ENCODE peak calls at places on chromosomes 5 and 9, in nine cellular contexts. One of them, this sample, is unnamed.

GRCh38 chr5:95861858-95862561 is 39.5 kb upstream of the GLRX start:
- ATAC-seq in SK-N-SH treated with all-trans-retinoic acid at 6 μM for 48 hours: no peak
- ATAC-seq in activated T-cell treated with anti-CD3 and anti-CD28 coated beads, Interleukin-2, amount 50 U/mL, for 72 hours: peak
- ATAC-seq in CD8-positive, alpha-beta T cell: no peak
- ATAC-seq in activated CD8-positive, alpha-beta memory T cell treated with anti-CD3 and anti-CD28 coated beads, Interleukin-2, amount 10 ng/mL, durations not matched to agents 7 days and 5 days: no peak
- ATAC-seq in pancreas: no peak
- ATAC-seq in left lobe of liver: no peak
- ATAC-seq in activated naive CD8-positive, alpha-beta T cell treated with anti-CD3 and anti-CD28 coated beads, Interleukin-2, amount 50 U/mL, for 24 hours: peak
- ATAC-seq in upper lobe of right lung: no peak
- ATAC-seq in this sample: peak

GRCh38 chr5:170254056-170254455 is 21.3 kb downstream of the C5orf58 start:
- ATAC-seq in CD8-positive, alpha-beta T cell: peak
- ATAC-seq in activated CD8-positive, alpha-beta memory T cell treated with anti-CD3 and anti-CD28 coated beads, Interleukin-2, amount 10 ng/mL, durations not matched to agents 7 days and 5 days: peak
- ATAC-seq in left lobe of liver: no peak
- ATAC-seq in SK-N-SH treated with all-trans-retinoic acid at 6 μM for 48 hours: no peak
- ATAC-seq in pancreas: peak
- ATAC-seq in activated T-cell treated with anti-CD3 and anti-CD28 coated beads, Interleukin-2, amount 50 U/mL, for 72 hours: peak
- ATAC-seq in activated naive CD8-positive, alpha-beta T cell treated with anti-CD3 and anti-CD28 coated beads, Interleukin-2, amount 50 U/mL, for 24 hours: peak
- ATAC-seq in upper lobe of right lung: peak
- ATAC-seq in this sample: peak

GRCh38 chr9:121581775-121582600 is 69.4 kb upstream of the DAB2IP start:
- ATAC-seq in SK-N-SH treated with all-trans-retinoic acid at 6 μM for 48 hours: no peak
- ATAC-seq in pancreas: no peak
- ATAC-seq in activated CD8-positive, alpha-beta memory T cell treated with anti-CD3 and anti-CD28 coated beads, Interleukin-2, amount 10 ng/mL, durations not matched to agents 7 days and 5 days: no peak
- ATAC-seq in activated naive CD8-positive, alpha-beta T cell treated with anti-CD3 and anti-CD28 coated beads, Interleukin-2, amount 50 U/mL, for 24 hours: no peak
- ATAC-seq in activated T-cell treated with anti-CD3 and anti-CD28 coated beads, Interleukin-2, amount 50 U/mL, for 72 hours: no peak
- ATAC-seq in upper lobe of right lung: no peak
- ATAC-seq in CD8-positive, alpha-beta T cell: no peak
- ATAC-seq in left lobe of liver: no peak
- ATAC-seq in this sample: no peak

GRCh38 chr5:159377653-159378052 is 47.4 kb upstream of the IL12B start:
- ATAC-seq in activated naive CD8-positive, alpha-beta T cell treated with anti-CD3 and anti-CD28 coated beads, Interleukin-2, amount 50 U/mL, for 24 hours: no peak
- ATAC-seq in upper lobe of right lung: no peak
- ATAC-seq in CD8-positive, alpha-beta T cell: no peak
- ATAC-seq in left lobe of liver: no peak
- ATAC-seq in SK-N-SH treated with all-trans-retinoic acid at 6 μM for 48 hours: no peak
- ATAC-seq in pancreas: no peak
- ATAC-seq in activated CD8-positive, alpha-beta memory T cell treated with anti-CD3 and anti-CD28 coated beads, Interleukin-2, amount 10 ng/mL, durations not matched to agents 7 days and 5 days: no peak
- ATAC-seq in activated T-cell treated with anti-CD3 and anti-CD28 coated beads, Interleukin-2, amount 50 U/mL, for 72 hours: no peak
- ATAC-seq in this sample: no peak

GRCh38 chr5:75513841-75514240 is 2.1 kb downstream of the POLK start:
- ATAC-seq in SK-N-SH treated with all-trans-retinoic acid at 6 μM for 48 hours: no peak
- ATAC-seq in upper lobe of right lung: no peak
- ATAC-seq in activated naive CD8-positive, alpha-beta T cell treated with anti-CD3 and anti-CD28 coated beads, Interleukin-2, amount 50 U/mL, for 24 hours: no peak
- ATAC-seq in pancreas: no peak
- ATAC-seq in left lobe of liver: no peak
- ATAC-seq in activated CD8-positive, alpha-beta memory T cell treated with anti-CD3 and anti-CD28 coated beads, Interleukin-2, amount 10 ng/mL, durations not matched to agents 7 days and 5 days: no peak
- ATAC-seq in CD8-positive, alpha-beta T cell: no peak
- ATAC-seq in activated T-cell treated with anti-CD3 and anti-CD28 coated beads, Interleukin-2, amount 50 U/mL, for 72 hours: no peak
- ATAC-seq in this sample: no peak

GRCh38 chr9:128005938-128006337 is 25.1 kb upstream of the EEIG1 start:
- ATAC-seq in pancreas: no peak
- ATAC-seq in upper lobe of right lung: peak
- ATAC-seq in SK-N-SH treated with all-trans-retinoic acid at 6 μM for 48 hours: peak
- ATAC-seq in activated T-cell treated with anti-CD3 and anti-CD28 coated beads, Interleukin-2, amount 50 U/mL, for 72 hours: no peak
- ATAC-seq in CD8-positive, alpha-beta T cell: no peak
- ATAC-seq in activated naive CD8-positive, alpha-beta T cell treated with anti-CD3 and anti-CD28 coated beads, Interleukin-2, amount 50 U/mL, for 24 hours: no peak
- ATAC-seq in left lobe of liver: peak
- ATAC-seq in activated CD8-positive, alpha-beta memory T cell treated with anti-CD3 and anti-CD28 coated beads, Interleukin-2, amount 10 ng/mL, durations not matched to agents 7 days and 5 days: no peak
- ATAC-seq in this sample: no peak

GRCh38 chr9:128438343-128439109 is 17.3 kb upstream of the ODF2 start:
- ATAC-seq in SK-N-SH treated with all-trans-retinoic acid at 6 μM for 48 hours: peak
- ATAC-seq in activated naive CD8-positive, alpha-beta T cell treated with anti-CD3 and anti-CD28 coated beads, Interleukin-2, amount 50 U/mL, for 24 hours: peak
- ATAC-seq in CD8-positive, alpha-beta T cell: peak
- ATAC-seq in activated T-cell treated with anti-CD3 and anti-CD28 coated beads, Interleukin-2, amount 50 U/mL, for 72 hours: peak
- ATAC-seq in pancreas: peak
- ATAC-seq in upper lobe of right lung: peak
- ATAC-seq in left lobe of liver: peak
- ATAC-seq in activated CD8-positive, alpha-beta memory T cell treated with anti-CD3 and anti-CD28 coated beads, Interleukin-2, amount 10 ng/mL, durations not matched to agents 7 days and 5 days: peak
- ATAC-seq in this sample: peak

GRCh38 chr5:31347558-31347905 is 154.0 kb downstream of the CDH6 start:
- ATAC-seq in activated naive CD8-positive, alpha-beta T cell treated with anti-CD3 and anti-CD28 coated beads, Interleukin-2, amount 50 U/mL, for 24 hours: no peak
- ATAC-seq in CD8-positive, alpha-beta T cell: no peak
- ATAC-seq in pancreas: no peak
- ATAC-seq in activated T-cell treated with anti-CD3 and anti-CD28 coated beads, Interleukin-2, amount 50 U/mL, for 72 hours: no peak
- ATAC-seq in upper lobe of right lung: no peak
- ATAC-seq in activated CD8-positive, alpha-beta memory T cell treated with anti-CD3 and anti-CD28 coated beads, Interleukin-2, amount 10 ng/mL, durations not matched to agents 7 days and 5 days: no peak
- ATAC-seq in SK-N-SH treated with all-trans-retinoic acid at 6 μM for 48 hours: no peak
- ATAC-seq in left lobe of liver: no peak
- ATAC-seq in this sample: no peak

GRCh38 chr9:108108290-108108689 is 618.7 kb upstream of the KLF4 start:
- ATAC-seq in activated CD8-positive, alpha-beta memory T cell treated with anti-CD3 and anti-CD28 coated beads, Interleukin-2, amount 10 ng/mL, durations not matched to agents 7 days and 5 days: no peak
- ATAC-seq in activated naive CD8-positive, alpha-beta T cell treated with anti-CD3 and anti-CD28 coated beads, Interleukin-2, amount 50 U/mL, for 24 hours: no peak
- ATAC-seq in activated T-cell treated with anti-CD3 and anti-CD28 coated beads, Interleukin-2, amount 50 U/mL, for 72 hours: no peak
- ATAC-seq in pancreas: no peak
- ATAC-seq in upper lobe of right lung: no peak
- ATAC-seq in SK-N-SH treated with all-trans-retinoic acid at 6 μM for 48 hours: no peak
- ATAC-seq in CD8-positive, alpha-beta T cell: no peak
- ATAC-seq in left lobe of liver: no peak
- ATAC-seq in this sample: no peak

GRCh38 chr5:95713960-95714710 is 17.0 kb upstream of the RHOBTB3 start:
- ATAC-seq in pancreas: no peak
- ATAC-seq in activated T-cell treated with anti-CD3 and anti-CD28 coated beads, Interleukin-2, amount 50 U/mL, for 72 hours: no peak
- ATAC-seq in SK-N-SH treated with all-trans-retinoic acid at 6 μM for 48 hours: no peak
- ATAC-seq in upper lobe of right lung: no peak
- ATAC-seq in CD8-positive, alpha-beta T cell: no peak
- ATAC-seq in activated CD8-positive, alpha-beta memory T cell treated with anti-CD3 and anti-CD28 coated beads, Interleukin-2, amount 10 ng/mL, durations not matched to agents 7 days and 5 days: no peak
- ATAC-seq in left lobe of liver: no peak
- ATAC-seq in activated naive CD8-positive, alpha-beta T cell treated with anti-CD3 and anti-CD28 coated beads, Interleukin-2, amount 50 U/mL, for 24 hours: no peak
- ATAC-seq in this sample: no peak

GRCh38 chr9:113626735-113627495 is 163.4 kb downstream of the RGS3 start:
- ATAC-seq in CD8-positive, alpha-beta T cell: no peak
- ATAC-seq in pancreas: no peak
- ATAC-seq in activated naive CD8-positive, alpha-beta T cell treated with anti-CD3 and anti-CD28 coated beads, Interleukin-2, amount 50 U/mL, for 24 hours: no peak
- ATAC-seq in upper lobe of right lung: peak
- ATAC-seq in activated T-cell treated with anti-CD3 and anti-CD28 coated beads, Interleukin-2, amount 50 U/mL, for 72 hours: no peak
- ATAC-seq in activated CD8-positive, alpha-beta memory T cell treated with anti-CD3 and anti-CD28 coated beads, Interleukin-2, amount 10 ng/mL, durations not matched to agents 7 days and 5 days: no peak
- ATAC-seq in left lobe of liver: no peak
- ATAC-seq in SK-N-SH treated with all-trans-retinoic acid at 6 μM for 48 hours: no peak
- ATAC-seq in this sample: no peak

GRCh38 chr5:654071-654778 is 38.9 kb downstream of the TPPP start:
- ATAC-seq in left lobe of liver: peak
- ATAC-seq in activated CD8-positive, alpha-beta memory T cell treated with anti-CD3 and anti-CD28 coated beads, Interleukin-2, amount 10 ng/mL, durations not matched to agents 7 days and 5 days: no peak
- ATAC-seq in activated T-cell treated with anti-CD3 and anti-CD28 coated beads, Interleukin-2, amount 50 U/mL, for 72 hours: no peak
- ATAC-seq in activated naive CD8-positive, alpha-beta T cell treated with anti-CD3 and anti-CD28 coated beads, Interleukin-2, amount 50 U/mL, for 24 hours: no peak
- ATAC-seq in upper lobe of right lung: peak
- ATAC-seq in SK-N-SH treated with all-trans-retinoic acid at 6 μM for 48 hours: no peak
- ATAC-seq in CD8-positive, alpha-beta T cell: no peak
- ATAC-seq in pancreas: no peak
- ATAC-seq in this sample: no peak

GRCh38 chr9:5920860-5921328 is 30.2 kb downstream of the MLANA start:
- ATAC-seq in upper lobe of right lung: no peak
- ATAC-seq in pancreas: no peak
- ATAC-seq in activated CD8-positive, alpha-beta memory T cell treated with anti-CD3 and anti-CD28 coated beads, Interleukin-2, amount 10 ng/mL, durations not matched to agents 7 days and 5 days: peak
- ATAC-seq in activated naive CD8-positive, alpha-beta T cell treated with anti-CD3 and anti-CD28 coated beads, Interleukin-2, amount 50 U/mL, for 24 hours: peak
- ATAC-seq in activated T-cell treated with anti-CD3 and anti-CD28 coated beads, Interleukin-2, amount 50 U/mL, for 72 hours: peak
- ATAC-seq in left lobe of liver: no peak
- ATAC-seq in SK-N-SH treated with all-trans-retinoic acid at 6 μM for 48 hours: no peak
- ATAC-seq in CD8-positive, alpha-beta T cell: no peak
- ATAC-seq in this sample: peak

GRCh38 chr5:96823900-96824351 is 16.2 kb upstream of the ERAP1 start:
- ATAC-seq in activated CD8-positive, alpha-beta memory T cell treated with anti-CD3 and anti-CD28 coated beads, Interleukin-2, amount 10 ng/mL, durations not matched to agents 7 days and 5 days: peak
- ATAC-seq in activated T-cell treated with anti-CD3 and anti-CD28 coated beads, Interleukin-2, amount 50 U/mL, for 72 hours: peak
- ATAC-seq in upper lobe of right lung: peak
- ATAC-seq in SK-N-SH treated with all-trans-retinoic acid at 6 μM for 48 hours: peak
- ATAC-seq in activated naive CD8-positive, alpha-beta T cell treated with anti-CD3 and anti-CD28 coated beads, Interleukin-2, amount 50 U/mL, for 24 hours: peak
- ATAC-seq in CD8-positive, alpha-beta T cell: peak
- ATAC-seq in left lobe of liver: no peak
- ATAC-seq in pancreas: no peak
- ATAC-seq in this sample: peak

GRCh38 chr5:148875205-148875875 is 48.9 kb downstream of the ADRB2 start:
- ATAC-seq in CD8-positive, alpha-beta T cell: no peak
- ATAC-seq in activated naive CD8-positive, alpha-beta T cell treated with anti-CD3 and anti-CD28 coated beads, Interleukin-2, amount 50 U/mL, for 24 hours: no peak
- ATAC-seq in SK-N-SH treated with all-trans-retinoic acid at 6 μM for 48 hours: no peak
- ATAC-seq in activated CD8-positive, alpha-beta memory T cell treated with anti-CD3 and anti-CD28 coated beads, Interleukin-2, amount 10 ng/mL, durations not matched to agents 7 days and 5 days: no peak
- ATAC-seq in left lobe of liver: no peak
- ATAC-seq in activated T-cell treated with anti-CD3 and anti-CD28 coated beads, Interleukin-2, amount 50 U/mL, for 72 hours: no peak
- ATAC-seq in upper lobe of right lung: peak
- ATAC-seq in pancreas: no peak
- ATAC-seq in this sample: no peak

GRCh38 chr5:3793162-3793561 is 197.5 kb downstream of the IRX1 start:
- ATAC-seq in left lobe of liver: no peak
- ATAC-seq in activated naive CD8-positive, alpha-beta T cell treated with anti-CD3 and anti-CD28 coated beads, Interleukin-2, amount 50 U/mL, for 24 hours: no peak
- ATAC-seq in SK-N-SH treated with all-trans-retinoic acid at 6 μM for 48 hours: no peak
- ATAC-seq in activated CD8-positive, alpha-beta memory T cell treated with anti-CD3 and anti-CD28 coated beads, Interleukin-2, amount 10 ng/mL, durations not matched to agents 7 days and 5 days: no peak
- ATAC-seq in upper lobe of right lung: no peak
- ATAC-seq in pancreas: no peak
- ATAC-seq in CD8-positive, alpha-beta T cell: no peak
- ATAC-seq in activated T-cell treated with anti-CD3 and anti-CD28 coated beads, Interleukin-2, amount 50 U/mL, for 72 hours: no peak
- ATAC-seq in this sample: no peak

GRCh38 chr5:14861123-14861757 is 10.3 kb downstream of the ANKH start:
- ATAC-seq in activated naive CD8-positive, alpha-beta T cell treated with anti-CD3 and anti-CD28 coated beads, Interleukin-2, amount 50 U/mL, for 24 hours: no peak
- ATAC-seq in left lobe of liver: peak
- ATAC-seq in activated T-cell treated with anti-CD3 and anti-CD28 coated beads, Interleukin-2, amount 50 U/mL, for 72 hours: no peak
- ATAC-seq in upper lobe of right lung: no peak
- ATAC-seq in SK-N-SH treated with all-trans-retinoic acid at 6 μM for 48 hours: no peak
- ATAC-seq in activated CD8-positive, alpha-beta memory T cell treated with anti-CD3 and anti-CD28 coated beads, Interleukin-2, amount 10 ng/mL, durations not matched to agents 7 days and 5 days: no peak
- ATAC-seq in CD8-positive, alpha-beta T cell: no peak
- ATAC-seq in pancreas: no peak
- ATAC-seq in this sample: no peak

GRCh38 chr9:85944672-85945071 is 3.7 kb downstream of the NAA35 start:
- ATAC-seq in SK-N-SH treated with all-trans-retinoic acid at 6 μM for 48 hours: no peak
- ATAC-seq in activated CD8-positive, alpha-beta memory T cell treated with anti-CD3 and anti-CD28 coated beads, Interleukin-2, amount 10 ng/mL, durations not matched to agents 7 days and 5 days: no peak
- ATAC-seq in pancreas: no peak
- ATAC-seq in activated T-cell treated with anti-CD3 and anti-CD28 coated beads, Interleukin-2, amount 50 U/mL, for 72 hours: no peak
- ATAC-seq in upper lobe of right lung: no peak
- ATAC-seq in CD8-positive, alpha-beta T cell: no peak
- ATAC-seq in left lobe of liver: no peak
- ATAC-seq in activated naive CD8-positive, alpha-beta T cell treated with anti-CD3 and anti-CD28 coated beads, Interleukin-2, amount 50 U/mL, for 24 hours: no peak
- ATAC-seq in this sample: no peak

GRCh38 chr5:176180781-176181180 is 57.4 kb upstream of the SIMC1 start:
- ATAC-seq in pancreas: no peak
- ATAC-seq in activated T-cell treated with anti-CD3 and anti-CD28 coated beads, Interleukin-2, amount 50 U/mL, for 72 hours: no peak
- ATAC-seq in activated CD8-positive, alpha-beta memory T cell treated with anti-CD3 and anti-CD28 coated beads, Interleukin-2, amount 10 ng/mL, durations not matched to agents 7 days and 5 days: no peak
- ATAC-seq in CD8-positive, alpha-beta T cell: no peak
- ATAC-seq in SK-N-SH treated with all-trans-retinoic acid at 6 μM for 48 hours: peak
- ATAC-seq in left lobe of liver: peak
- ATAC-seq in activated naive CD8-positive, alpha-beta T cell treated with anti-CD3 and anti-CD28 coated beads, Interleukin-2, amount 50 U/mL, for 24 hours: no peak
- ATAC-seq in upper lobe of right lung: no peak
- ATAC-seq in this sample: no peak

GRCh38 chr5:143413964-143414669 is 10.6 kb upstream of the NR3C1 start:
- ATAC-seq in left lobe of liver: no peak
- ATAC-seq in activated CD8-positive, alpha-beta memory T cell treated with anti-CD3 and anti-CD28 coated beads, Interleukin-2, amount 10 ng/mL, durations not matched to agents 7 days and 5 days: peak
- ATAC-seq in SK-N-SH treated with all-trans-retinoic acid at 6 μM for 48 hours: no peak
- ATAC-seq in activated naive CD8-positive, alpha-beta T cell treated with anti-CD3 and anti-CD28 coated beads, Interleukin-2, amount 50 U/mL, for 24 hours: no peak
- ATAC-seq in activated T-cell treated with anti-CD3 and anti-CD28 coated beads, Interleukin-2, amount 50 U/mL, for 72 hours: no peak
- ATAC-seq in pancreas: no peak
- ATAC-seq in upper lobe of right lung: no peak
- ATAC-seq in CD8-positive, alpha-beta T cell: no peak
- ATAC-seq in this sample: no peak

GRCh38 chr5:181189962-181190710 is 14.9 kb downstream of the TRIM7 start:
- ATAC-seq in pancreas: no peak
- ATAC-seq in SK-N-SH treated with all-trans-retinoic acid at 6 μM for 48 hours: no peak
- ATAC-seq in left lobe of liver: no peak
- ATAC-seq in upper lobe of right lung: no peak
- ATAC-seq in activated naive CD8-positive, alpha-beta T cell treated with anti-CD3 and anti-CD28 coated beads, Interleukin-2, amount 50 U/mL, for 24 hours: no peak
- ATAC-seq in activated T-cell treated with anti-CD3 and anti-CD28 coated beads, Interleukin-2, amount 50 U/mL, for 72 hours: peak
- ATAC-seq in CD8-positive, alpha-beta T cell: peak
- ATAC-seq in activated CD8-positive, alpha-beta memory T cell treated with anti-CD3 and anti-CD28 coated beads, Interleukin-2, amount 10 ng/mL, durations not matched to agents 7 days and 5 days: no peak
- ATAC-seq in this sample: peak

GRCh38 chr9:137804908-137805356 is 72.7 kb upstream of the CACNA1B start:
- ATAC-seq in activated T-cell treated with anti-CD3 and anti-CD28 coated beads, Interleukin-2, amount 50 U/mL, for 72 hours: peak
- ATAC-seq in left lobe of liver: no peak
- ATAC-seq in CD8-positive, alpha-beta T cell: no peak
- ATAC-seq in pancreas: no peak
- ATAC-seq in SK-N-SH treated with all-trans-retinoic acid at 6 μM for 48 hours: no peak
- ATAC-seq in activated naive CD8-positive, alpha-beta T cell treated with anti-CD3 and anti-CD28 coated beads, Interleukin-2, amount 50 U/mL, for 24 hours: peak
- ATAC-seq in activated CD8-positive, alpha-beta memory T cell treated with anti-CD3 and anti-CD28 coated beads, Interleukin-2, amount 10 ng/mL, durations not matched to agents 7 days and 5 days: no peak
- ATAC-seq in upper lobe of right lung: no peak
- ATAC-seq in this sample: peak

GRCh38 chr5:103428411-103428871 is 134.1 kb downstream of the NUDT12 start:
- ATAC-seq in left lobe of liver: no peak
- ATAC-seq in CD8-positive, alpha-beta T cell: no peak
- ATAC-seq in activated T-cell treated with anti-CD3 and anti-CD28 coated beads, Interleukin-2, amount 50 U/mL, for 72 hours: no peak
- ATAC-seq in activated naive CD8-positive, alpha-beta T cell treated with anti-CD3 and anti-CD28 coated beads, Interleukin-2, amount 50 U/mL, for 24 hours: no peak
- ATAC-seq in SK-N-SH treated with all-trans-retinoic acid at 6 μM for 48 hours: peak
- ATAC-seq in activated CD8-positive, alpha-beta memory T cell treated with anti-CD3 and anti-CD28 coated beads, Interleukin-2, amount 10 ng/mL, durations not matched to agents 7 days and 5 days: no peak
- ATAC-seq in pancreas: peak
- ATAC-seq in upper lobe of right lung: no peak
- ATAC-seq in this sample: no peak

GRCh38 chr5:39420482-39421145 is 4.2 kb downstream of the DAB2 start:
- ATAC-seq in left lobe of liver: peak
- ATAC-seq in activated CD8-positive, alpha-beta memory T cell treated with anti-CD3 and anti-CD28 coated beads, Interleukin-2, amount 10 ng/mL, durations not matched to agents 7 days and 5 days: no peak
- ATAC-seq in pancreas: no peak
- ATAC-seq in upper lobe of right lung: peak
- ATAC-seq in activated naive CD8-positive, alpha-beta T cell treated with anti-CD3 and anti-CD28 coated beads, Interleukin-2, amount 50 U/mL, for 24 hours: no peak
- ATAC-seq in CD8-positive, alpha-beta T cell: no peak
- ATAC-seq in activated T-cell treated with anti-CD3 and anti-CD28 coated beads, Interleukin-2, amount 50 U/mL, for 72 hours: no peak
- ATAC-seq in SK-N-SH treated with all-trans-retinoic acid at 6 μM for 48 hours: no peak
- ATAC-seq in this sample: no peak

GRCh38 chr5:81450940-81451339 is 57.0 kb upstream of the ACOT12 start:
- ATAC-seq in SK-N-SH treated with all-trans-retinoic acid at 6 μM for 48 hours: no peak
- ATAC-seq in activated T-cell treated with anti-CD3 and anti-CD28 coated beads, Interleukin-2, amount 50 U/mL, for 72 hours: no peak
- ATAC-seq in upper lobe of right lung: no peak
- ATAC-seq in activated naive CD8-positive, alpha-beta T cell treated with anti-CD3 and anti-CD28 coated beads, Interleukin-2, amount 50 U/mL, for 24 hours: no peak
- ATAC-seq in left lobe of liver: peak
- ATAC-seq in CD8-positive, alpha-beta T cell: no peak
- ATAC-seq in pancreas: no peak
- ATAC-seq in activated CD8-positive, alpha-beta memory T cell treated with anti-CD3 and anti-CD28 coated beads, Interleukin-2, amount 10 ng/mL, durations not matched to agents 7 days and 5 days: no peak
- ATAC-seq in this sample: no peak

GRCh38 chr9:132288371-132288770 is 66.4 kb downstream of the SETX start:
- ATAC-seq in activated T-cell treated with anti-CD3 and anti-CD28 coated beads, Interleukin-2, amount 50 U/mL, for 72 hours: no peak
- ATAC-seq in activated naive CD8-positive, alpha-beta T cell treated with anti-CD3 and anti-CD28 coated beads, Interleukin-2, amount 50 U/mL, for 24 hours: no peak
- ATAC-seq in SK-N-SH treated with all-trans-retinoic acid at 6 μM for 48 hours: peak
- ATAC-seq in activated CD8-positive, alpha-beta memory T cell treated with anti-CD3 and anti-CD28 coated beads, Interleukin-2, amount 10 ng/mL, durations not matched to agents 7 days and 5 days: no peak
- ATAC-seq in upper lobe of right lung: no peak
- ATAC-seq in pancreas: no peak
- ATAC-seq in left lobe of liver: no peak
- ATAC-seq in CD8-positive, alpha-beta T cell: no peak
- ATAC-seq in this sample: peak

GRCh38 chr9:135905380-135906282 is 1.7 kb downstream of the CAMSAP1 start:
- ATAC-seq in SK-N-SH treated with all-trans-retinoic acid at 6 μM for 48 hours: peak
- ATAC-seq in activated CD8-positive, alpha-beta memory T cell treated with anti-CD3 and anti-CD28 coated beads, Interleukin-2, amount 10 ng/mL, durations not matched to agents 7 days and 5 days: no peak
- ATAC-seq in CD8-positive, alpha-beta T cell: peak
- ATAC-seq in left lobe of liver: peak
- ATAC-seq in upper lobe of right lung: peak
- ATAC-seq in activated naive CD8-positive, alpha-beta T cell treated with anti-CD3 and anti-CD28 coated beads, Interleukin-2, amount 50 U/mL, for 24 hours: peak
- ATAC-seq in activated T-cell treated with anti-CD3 and anti-CD28 coated beads, Interleukin-2, amount 50 U/mL, for 72 hours: peak
- ATAC-seq in pancreas: no peak
- ATAC-seq in this sample: peak

GRCh38 chr9:91211414-91211813 is 150.3 kb downstream of the AUH start:
- ATAC-seq in activated naive CD8-positive, alpha-beta T cell treated with anti-CD3 and anti-CD28 coated beads, Interleukin-2, amount 50 U/mL, for 24 hours: no peak
- ATAC-seq in activated CD8-positive, alpha-beta memory T cell treated with anti-CD3 and anti-CD28 coated beads, Interleukin-2, amount 10 ng/mL, durations not matched to agents 7 days and 5 days: no peak
- ATAC-seq in upper lobe of right lung: no peak
- ATAC-seq in CD8-positive, alpha-beta T cell: no peak
- ATAC-seq in activated T-cell treated with anti-CD3 and anti-CD28 coated beads, Interleukin-2, amount 50 U/mL, for 72 hours: no peak
- ATAC-seq in SK-N-SH treated with all-trans-retinoic acid at 6 μM for 48 hours: no peak
- ATAC-seq in left lobe of liver: peak
- ATAC-seq in pancreas: peak
- ATAC-seq in this sample: no peak

GRCh38 chr9:112725961-112726360 is 8.0 kb upstream of the INIP start:
- ATAC-seq in upper lobe of right lung: no peak
- ATAC-seq in pancreas: no peak
- ATAC-seq in left lobe of liver: no peak
- ATAC-seq in activated CD8-positive, alpha-beta memory T cell treated with anti-CD3 and anti-CD28 coated beads, Interleukin-2, amount 10 ng/mL, durations not matched to agents 7 days and 5 days: no peak
- ATAC-seq in SK-N-SH treated with all-trans-retinoic acid at 6 μM for 48 hours: no peak
- ATAC-seq in activated T-cell treated with anti-CD3 and anti-CD28 coated beads, Interleukin-2, amount 50 U/mL, for 72 hours: no peak
- ATAC-seq in CD8-positive, alpha-beta T cell: no peak
- ATAC-seq in activated naive CD8-positive, alpha-beta T cell treated with anti-CD3 and anti-CD28 coated beads, Interleukin-2, amount 50 U/mL, for 24 hours: no peak
- ATAC-seq in this sample: no peak

GRCh38 chr5:89968870-89969472 is 440.6 kb downstream of the CETN3 start:
- ATAC-seq in SK-N-SH treated with all-trans-retinoic acid at 6 μM for 48 hours: no peak
- ATAC-seq in upper lobe of right lung: peak
- ATAC-seq in CD8-positive, alpha-beta T cell: no peak
- ATAC-seq in activated T-cell treated with anti-CD3 and anti-CD28 coated beads, Interleukin-2, amount 50 U/mL, for 72 hours: no peak
- ATAC-seq in activated naive CD8-positive, alpha-beta T cell treated with anti-CD3 and anti-CD28 coated beads, Interleukin-2, amount 50 U/mL, for 24 hours: no peak
- ATAC-seq in activated CD8-positive, alpha-beta memory T cell treated with anti-CD3 and anti-CD28 coated beads, Interleukin-2, amount 10 ng/mL, durations not matched to agents 7 days and 5 days: no peak
- ATAC-seq in pancreas: no peak
- ATAC-seq in left lobe of liver: no peak
- ATAC-seq in this sample: no peak

GRCh38 chr9:75990181-75990580 is 99.7 kb downstream of the PCSK5 start:
- ATAC-seq in left lobe of liver: no peak
- ATAC-seq in pancreas: no peak
- ATAC-seq in activated T-cell treated with anti-CD3 and anti-CD28 coated beads, Interleukin-2, amount 50 U/mL, for 72 hours: no peak
- ATAC-seq in upper lobe of right lung: no peak
- ATAC-seq in activated naive CD8-positive, alpha-beta T cell treated with anti-CD3 and anti-CD28 coated beads, Interleukin-2, amount 50 U/mL, for 24 hours: no peak
- ATAC-seq in SK-N-SH treated with all-trans-retinoic acid at 6 μM for 48 hours: no peak
- ATAC-seq in CD8-positive, alpha-beta T cell: no peak
- ATAC-seq in activated CD8-positive, alpha-beta memory T cell treated with anti-CD3 and anti-CD28 coated beads, Interleukin-2, amount 10 ng/mL, durations not matched to agents 7 days and 5 days: no peak
- ATAC-seq in this sample: no peak

This sample was measured in activated T-helper 17 cell treated with anti-CD3 and anti-CD28 coated beads, Interleukin-2, amount 50 U/mL, for 72 hours.